ENCODE peak calls at places on chromosome 14, in eight cellular contexts. O is body of pancreas, T is tibial artery, A is neural progenitor cell, W is WERI-Rb-1, L is HepG2, Y is heart right ventricle, P is suprapubic skin. M is an unnamed sample. For H3K36me3, the result is how much of the 10 kb centered on the place peaks cover.

GRCh38 chr14:105414456-105415371 is 4.9 kb upstream of the MTA1 start:
- DNase-seq in O (peak), T (peak), A (peak), W (peak), L (peak), Y (peak), P (no peak), M (peak)

GRCh38 chr14:24132061-24132685 is 1.7 kb downstream of the FITM1 start:
- DNase-seq in O (peak), T (peak), A (no peak), W (no peak), L (no peak), Y (peak), P (no peak), M (no peak)

GRCh38 chr14:32507029-32507984 is 178.2 kb downstream of the AKAP6 start:
- DNase-seq in O (no peak), T (no peak), A (no peak), W (no peak), L (no peak), Y (no peak), P (no peak), M (no peak)

GRCh38 chr14:79467837-79468236 is 743.5 kb downstream of the DIO2 start:
- DNase-seq in O (peak), T (no peak), A (no peak), W (no peak), L (no peak), Y (no peak), P (no peak), M (no peak)

GRCh38 chr14:77965919-77966435 is 166.1 kb downstream of the ADCK1 start:
- DNase-seq in O (peak), T (no peak), A (peak), W (no peak), L (peak), Y (no peak), P (no peak), M (no peak)

GRCh38 chr14:24674204-24674970 is 40.4 kb upstream of the GZMB start:
- DNase-seq in O (no peak), T (no peak), A (no peak), W (no peak), L (no peak), Y (no peak), P (no peak), M (no peak)

GRCh38 chr14:105491366-105492006 is 440 bp downstream of the TEDC1 start:
- DNase-seq in O (peak), T (peak), A (peak), W (peak), L (peak), Y (peak), P (no peak), M (no peak)

GRCh38 chr14:75301666-75302325 is 23.2 kb downstream of the FOS start:
- DNase-seq in O (peak), T (peak), A (no peak), W (no peak), L (no peak), Y (peak), P (peak), M (no peak)

GRCh38 chr14:105894125-105894977 is 368.0 kb downstream of the TMEM121 start:
- DNase-seq in O (peak), T (peak), A (no peak), W (no peak), L (no peak), Y (peak), P (peak), M (no peak)

GRCh38 chr14:46580941-46581671 is 70.5 kb downstream of the RPL10L start:
- DNase-seq in O (peak), T (no peak), A (peak), W (peak), L (peak), Y (no peak), P (no peak), M (no peak)

GRCh38 chr14:47557894-47558293 is 117.5 kb downstream of the MDGA2 start:
- DNase-seq in O (no peak), T (no peak), A (no peak), W (no peak), L (no peak), Y (no peak), P (no peak), M (no peak)

GRCh38 chr14:54627718-54628345 is 60.9 kb downstream of the SAMD4A start:
- DNase-seq in O (peak), T (peak), A (peak), W (no peak), L (no peak), Y (peak), P (no peak), M (peak)

GRCh38 chr14:51419685-51420084 is 179.6 kb downstream of the TMX1 start:
- DNase-seq in O (no peak), T (no peak), A (no peak), W (no peak), L (no peak), Y (no peak), P (no peak), M (no peak)

GRCh38 chr14:85156319-85156718 is 373.6 kb upstream of the FLRT2 start:
- DNase-seq in O (no peak), T (no peak), A (no peak), W (no peak), L (no peak), Y (no peak), P (no peak), M (no peak)

GRCh38 chr14:39665084-39665483 is 232.9 kb upstream of the FBXO33 start:
- DNase-seq in O (no peak), T (no peak), A (no peak), W (no peak), L (no peak), Y (no peak), P (no peak), M (no peak)

GRCh38 chr14:99190696-99191662 is 81.0 kb downstream of the BCL11B start:
- DNase-seq in O (no peak), T (no peak), A (no peak), W (no peak), L (no peak), Y (no peak), P (no peak), M (no peak)

GRCh38 chr14:101230161-101230850 is 326.8 kb upstream of the RTL1 start:
- DNase-seq in O (no peak), T (peak), A (no peak), W (no peak), L (no peak), Y (no peak), P (no peak), M (no peak)

GRCh38 chr14:24143511-24143910 is 2.1 kb upstream of the EMC9 start:
- DNase-seq in O (no peak), T (no peak), A (no peak), W (no peak), L (no peak), Y (no peak), P (no peak), M (no peak)

GRCh38 chr14:105379946-105380345 is 18.4 kb upstream of the TEX22 start:
- DNase-seq in O (no peak), T (no peak), A (no peak), W (no peak), L (no peak), Y (no peak), P (no peak), M (no peak)

GRCh38 chr14:32201816-32202467 is at the start of gene RNU6-7:
- DNase-seq in O (peak), T (peak), A (peak), W (peak), L (peak), Y (peak), P (no peak), M (no peak)

GRCh38 chr14:97707603-97708002 is 910.4 kb downstream of the VRK1 start:
- DNase-seq in O (no peak), T (no peak), A (no peak), W (no peak), L (no peak), Y (no peak), P (no peak), M (no peak)

GRCh38 chr14:23153891-23154796 is 29.3 kb downstream of the SLC7A8 start:
- DNase-seq in O (peak), T (peak), A (peak), W (peak), L (no peak), Y (peak), P (peak), M (peak)

GRCh38 chr14:68800361-68800760 is 7.5 kb upstream of the ZFP36L1 start:
- DNase-seq in O (no peak), T (no peak), A (no peak), W (no peak), L (no peak), Y (no peak), P (no peak), M (no peak)

GRCh38 chr14:61891251-61891650 is 129.0 kb downstream of the SNAPC1 start:
- DNase-seq in O (no peak), T (no peak), A (peak), W (no peak), L (no peak), Y (no peak), P (no peak), M (no peak)

GRCh38 chr14:103298620-103299019 is 35.4 kb upstream of the EIF5 start:
- DNase-seq in O (no peak), T (peak), A (no peak), W (peak), L (peak), Y (no peak), P (no peak), M (no peak)

GRCh38 chr14:20714593-20715250 is 26.2 kb downstream of the ANG start:
- DNase-seq in O (peak), T (peak), A (no peak), W (no peak), L (no peak), Y (peak), P (no peak), M (peak)

GRCh38 chr14:74262076-74262475 is 22.8 kb downstream of the VSX2 start:
- DNase-seq in O (no peak), T (no peak), A (no peak), W (no peak), L (no peak), Y (no peak), P (no peak), M (no peak)

GRCh38 chr14:44662250-44662891 is 155.3 kb upstream of the FSCB start:
- DNase-seq in O (no peak), T (no peak), A (no peak), W (no peak), L (no peak), Y (no peak), P (no peak), M (no peak)

GRCh38 chr14:50569714-50570274 is 9.8 kb downstream of the ATL1 start:
- DNase-seq in O (no peak), T (no peak), A (no peak), W (no peak), L (no peak), Y (no peak), P (no peak), M (no peak)

GRCh38 chr14:100827140-100827517 is 1.2 kb downstream of the MEG3 start:
- DNase-seq in O (peak), T (no peak), A (no peak), W (peak), L (no peak), Y (no peak), P (no peak), M (no peak)

GRCh38 chr14:91332448-91333059 is 85.1 kb downstream of the CCDC88C start:
- DNase-seq in O (peak), T (no peak), A (no peak), W (no peak), L (peak), Y (no peak), P (no peak), M (no peak)

GRCh38 chr14:54776361-54777001 is 126.1 kb downstream of the GCH1 start:
- DNase-seq in O (no peak), T (peak), A (no peak), W (no peak), L (no peak), Y (peak), P (no peak), M (no peak)

GRCh38 chr14:69037790-69038448 is 58.8 kb upstream of the ACTN1 start:
- DNase-seq in O (no peak), T (no peak), A (no peak), W (no peak), L (no peak), Y (no peak), P (no peak), M (no peak)

GRCh38 chr14:73236157-73236556 is 1.1 kb upstream of the PAPLN start:
- DNase-seq in O (no peak), T (no peak), A (peak), W (no peak), L (no peak), Y (no peak), P (no peak), M (no peak)
- H3K27ac ChIP-seq in O (no peak), T (no peak), A (peak), W (no peak), L (no peak), Y (no peak), P (no peak), M (no peak)

GRCh38 chr14:94481468-94482131 is 5.6 kb upstream of the SERPINA9 start:
- DNase-seq in O (peak), T (no peak), A (no peak), W (no peak), L (peak), Y (no peak), P (no peak), M (no peak)

GRCh38 chr14:94483729-94484275 is 7.8 kb upstream of the SERPINA9 start:
- DNase-seq in O (no peak), T (no peak), A (no peak), W (no peak), L (no peak), Y (no peak), P (no peak), M (no peak)

GRCh38 chr14:94480809-94481208 is 4.8 kb upstream of the SERPINA9 start:
- DNase-seq in O (no peak), T (no peak), A (no peak), W (no peak), L (peak), Y (no peak), P (peak), M (no peak)

GRCh38 chr14:94484476-94484875 is 8.5 kb upstream of the SERPINA9 start:
- DNase-seq in O (no peak), T (no peak), A (no peak), W (no peak), L (no peak), Y (no peak), P (no peak), M (no peak)

GRCh38 chr14:94483071-94483451 is 7.1 kb upstream of the SERPINA9 start:
- DNase-seq in O (no peak), T (no peak), A (no peak), W (no peak), L (no peak), Y (no peak), P (no peak), M (no peak)
- H3K36me3 ChIP-seq in O (under half), T (under half), A (under half), W (under half), L (under half), Y (under half), P (under half), M (under half)

GRCh38 chr14:71488703-71489141 is 443.5 kb upstream of the RGS6 start:
- DNase-seq in O (no peak), T (no peak), A (no peak), W (no peak), L (no peak), Y (no peak), P (no peak), M (no peak)

GRCh38 chr14:71487449-71487848 is 444.8 kb upstream of the RGS6 start:
- DNase-seq in O (no peak), T (no peak), A (no peak), W (no peak), L (no peak), Y (no peak), P (no peak), M (no peak)

GRCh38 chr14:71487941-71488340 is 444.3 kb upstream of the RGS6 start:
- DNase-seq in O (no peak), T (no peak), A (no peak), W (no peak), L (no peak), Y (no peak), P (no peak), M (no peak)

GRCh38 chr14:71491925-71492324 is 440.3 kb upstream of the RGS6 start:
- DNase-seq in O (peak), T (no peak), A (no peak), W (no peak), L (peak), Y (no peak), P (no peak), M (no peak)

DNA sequence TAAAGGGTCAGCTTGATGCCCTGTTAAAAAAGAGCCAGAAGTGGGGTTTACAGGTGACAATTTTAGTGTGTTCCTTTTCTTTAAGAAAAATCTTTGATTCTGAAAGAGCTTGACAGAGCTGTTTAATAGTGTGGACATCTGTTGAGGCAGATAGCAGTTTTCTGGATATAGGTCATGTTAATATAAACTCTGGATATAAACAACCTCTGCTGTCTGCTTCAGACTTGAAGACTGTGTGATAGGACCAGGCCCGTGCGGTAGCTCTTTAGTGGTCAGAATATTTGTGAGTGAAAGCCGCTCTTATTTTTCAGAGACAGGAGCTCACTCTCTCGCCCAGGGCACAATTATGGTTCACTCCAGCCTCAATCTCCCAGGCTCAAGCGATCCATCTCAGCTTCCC is 439.9 kb upstream of the RGS6 start:
- DNase-seq in O (no peak), T (no peak), A (no peak), W (no peak), L (no peak), Y (no peak), P (no peak), M (no peak)
- TF ChIP-seq CTCF in O (no peak), T (no peak), A (no peak), W (no peak), L (no peak), Y (no peak), P (no peak), M (no peak)

GRCh38 chr14:63745858-63746425 is 18.1 kb upstream of the SGPP1 start:
- DNase-seq in O (no peak), T (no peak), A (no peak), W (no peak), L (no peak), Y (no peak), P (no peak), M (no peak)
- H3K27ac ChIP-seq in O (no peak), T (no peak), A (no peak), W (no peak), L (no peak), Y (no peak), P (no peak), M (no peak)

DNA sequence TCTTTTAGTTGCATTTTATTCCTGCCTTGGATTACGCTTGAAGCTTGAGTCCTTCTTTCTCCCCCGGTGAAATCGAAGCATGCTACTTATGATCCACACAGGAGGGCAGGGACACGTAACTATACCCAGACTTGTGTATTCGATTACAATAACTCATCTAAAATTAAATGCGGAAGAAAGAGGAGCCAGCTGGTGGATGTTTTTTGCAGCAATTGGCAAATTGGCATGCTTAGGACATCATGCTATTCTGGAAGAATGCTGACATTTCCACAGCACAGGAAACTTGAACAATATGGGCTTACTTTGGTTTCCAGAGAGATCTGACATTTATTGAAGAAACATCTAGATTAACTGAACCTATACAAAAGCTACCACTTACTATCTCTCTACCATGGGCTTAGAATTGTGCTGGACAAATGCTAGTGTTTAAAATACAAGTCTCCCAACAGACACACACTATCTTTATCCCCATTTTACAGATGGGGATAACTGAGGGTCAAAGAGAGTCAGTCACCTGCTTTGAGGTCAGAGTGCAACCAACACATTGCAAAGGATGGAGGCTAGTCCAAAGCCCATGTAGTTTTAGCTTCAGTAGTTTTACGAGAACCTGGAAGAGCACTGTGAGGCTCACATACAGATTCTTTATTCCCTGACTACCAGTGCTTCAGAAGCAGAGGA is 36.3 kb downstream of the LGMN start:
- DNase-seq in O (no peak), T (no peak), A (no peak), W (no peak), L (no peak), Y (no peak), P (no peak), M (no peak)
- H3K36me3 ChIP-seq in O (under half), T (half or more), A (under half), W (under half), L (under half), Y (half or more), P (half or more), M (under half)